ENCODE peak calls at places on chromosome 15, in five cellular contexts. One of them, this sample, is unnamed.

GRCh38 chr15:69979269-69979668 is 118.4 kb downstream of the TLE3 start:
- DNase-seq in GM12891: no peak
- DNase-seq in mesendoderm: peak
- DNase-seq in activated T-cell treated with anti-CD3 and anti-CD28 coated beads for 1 hour: no peak
- DNase-seq in stimulated activated CD8-positive, alpha-beta memory T cell treated with anti-CD3 and anti-CD28 coated beads, Interleukin-12 subunit alpha, Interleukin-12 subunit beta, amount 100 ng/mL, for 4 hours: no peak
- DNase-seq in this sample: no peak

GRCh38 chr15:64013179-64014043 is 32.9 kb downstream of the DAPK2 start:
- DNase-seq in GM12891: no peak
- DNase-seq in mesendoderm: no peak
- DNase-seq in activated T-cell treated with anti-CD3 and anti-CD28 coated beads for 1 hour: no peak
- DNase-seq in stimulated activated CD8-positive, alpha-beta memory T cell treated with anti-CD3 and anti-CD28 coated beads, Interleukin-12 subunit alpha, Interleukin-12 subunit beta, amount 100 ng/mL, for 4 hours: no peak
- DNase-seq in this sample: peak

GRCh38 chr15:96354731-96355560 is 24.4 kb downstream of the NR2F2 start:
- DNase-seq in GM12891: no peak
- DNase-seq in mesendoderm: peak
- DNase-seq in activated T-cell treated with anti-CD3 and anti-CD28 coated beads for 1 hour: no peak
- DNase-seq in stimulated activated CD8-positive, alpha-beta memory T cell treated with anti-CD3 and anti-CD28 coated beads, Interleukin-12 subunit alpha, Interleukin-12 subunit beta, amount 100 ng/mL, for 4 hours: no peak
- DNase-seq in this sample: peak

GRCh38 chr15:60379466-60380274 is 18.1 kb downstream of the ANXA2 start:
- DNase-seq in GM12891: no peak
- DNase-seq in mesendoderm: peak
- DNase-seq in activated T-cell treated with anti-CD3 and anti-CD28 coated beads for 1 hour: no peak
- DNase-seq in stimulated activated CD8-positive, alpha-beta memory T cell treated with anti-CD3 and anti-CD28 coated beads, Interleukin-12 subunit alpha, Interleukin-12 subunit beta, amount 100 ng/mL, for 4 hours: no peak
- DNase-seq in this sample: peak

GRCh38 chr15:91891101-91891500 is 37.6 kb downstream of the SLCO3A1 start:
- DNase-seq in GM12891: no peak
- DNase-seq in mesendoderm: no peak
- DNase-seq in activated T-cell treated with anti-CD3 and anti-CD28 coated beads for 1 hour: no peak
- DNase-seq in stimulated activated CD8-positive, alpha-beta memory T cell treated with anti-CD3 and anti-CD28 coated beads, Interleukin-12 subunit alpha, Interleukin-12 subunit beta, amount 100 ng/mL, for 4 hours: no peak
- DNase-seq in this sample: no peak

GRCh38 chr15:65766422-65767263 is 25.4 kb downstream of the DENND4A start:
- DNase-seq in GM12891: no peak
- DNase-seq in mesendoderm: no peak
- DNase-seq in activated T-cell treated with anti-CD3 and anti-CD28 coated beads for 1 hour: no peak
- DNase-seq in stimulated activated CD8-positive, alpha-beta memory T cell treated with anti-CD3 and anti-CD28 coated beads, Interleukin-12 subunit alpha, Interleukin-12 subunit beta, amount 100 ng/mL, for 4 hours: no peak
- DNase-seq in this sample: no peak

GRCh38 chr15:83248151-83248851 is 36.2 kb downstream of the BNC1 start:
- DNase-seq in GM12891: no peak
- DNase-seq in mesendoderm: peak
- DNase-seq in activated T-cell treated with anti-CD3 and anti-CD28 coated beads for 1 hour: no peak
- DNase-seq in stimulated activated CD8-positive, alpha-beta memory T cell treated with anti-CD3 and anti-CD28 coated beads, Interleukin-12 subunit alpha, Interleukin-12 subunit beta, amount 100 ng/mL, for 4 hours: no peak
- DNase-seq in this sample: peak

GRCh38 chr15:80536231-80536630 is 132.0 kb downstream of the ARNT2 start:
- DNase-seq in GM12891: no peak
- DNase-seq in mesendoderm: peak
- DNase-seq in activated T-cell treated with anti-CD3 and anti-CD28 coated beads for 1 hour: no peak
- DNase-seq in stimulated activated CD8-positive, alpha-beta memory T cell treated with anti-CD3 and anti-CD28 coated beads, Interleukin-12 subunit alpha, Interleukin-12 subunit beta, amount 100 ng/mL, for 4 hours: no peak
- DNase-seq in this sample: no peak

GRCh38 chr15:33083232-33084006 is 111.1 kb downstream of the FMN1 start:
- DNase-seq in GM12891: no peak
- DNase-seq in mesendoderm: peak
- DNase-seq in activated T-cell treated with anti-CD3 and anti-CD28 coated beads for 1 hour: no peak
- DNase-seq in stimulated activated CD8-positive, alpha-beta memory T cell treated with anti-CD3 and anti-CD28 coated beads, Interleukin-12 subunit alpha, Interleukin-12 subunit beta, amount 100 ng/mL, for 4 hours: no peak
- DNase-seq in this sample: peak

GRCh38 chr15:75229191-75230015 is 27.7 kb downstream of the C15orf39 start:
- DNase-seq in GM12891: peak
- DNase-seq in mesendoderm: no peak
- DNase-seq in activated T-cell treated with anti-CD3 and anti-CD28 coated beads for 1 hour: no peak
- DNase-seq in stimulated activated CD8-positive, alpha-beta memory T cell treated with anti-CD3 and anti-CD28 coated beads, Interleukin-12 subunit alpha, Interleukin-12 subunit beta, amount 100 ng/mL, for 4 hours: no peak
- DNase-seq in this sample: peak

GRCh38 chr15:90650117-90650955 is 66.8 kb upstream of the BLM start:
- DNase-seq in GM12891: no peak
- DNase-seq in mesendoderm: peak
- DNase-seq in activated T-cell treated with anti-CD3 and anti-CD28 coated beads for 1 hour: no peak
- DNase-seq in stimulated activated CD8-positive, alpha-beta memory T cell treated with anti-CD3 and anti-CD28 coated beads, Interleukin-12 subunit alpha, Interleukin-12 subunit beta, amount 100 ng/mL, for 4 hours: no peak
- DNase-seq in this sample: peak

GRCh38 chr15:85897818-85898717 is 103.3 kb upstream of the KLHL25 start:
- DNase-seq in GM12891: no peak
- DNase-seq in mesendoderm: peak
- DNase-seq in activated T-cell treated with anti-CD3 and anti-CD28 coated beads for 1 hour: no peak
- DNase-seq in stimulated activated CD8-positive, alpha-beta memory T cell treated with anti-CD3 and anti-CD28 coated beads, Interleukin-12 subunit alpha, Interleukin-12 subunit beta, amount 100 ng/mL, for 4 hours: no peak
- DNase-seq in this sample: no peak

GRCh38 chr15:48928877-48929538 is 34.7 kb downstream of the SHC4 start:
- DNase-seq in GM12891: no peak
- DNase-seq in mesendoderm: no peak
- DNase-seq in activated T-cell treated with anti-CD3 and anti-CD28 coated beads for 1 hour: no peak
- DNase-seq in stimulated activated CD8-positive, alpha-beta memory T cell treated with anti-CD3 and anti-CD28 coated beads, Interleukin-12 subunit alpha, Interleukin-12 subunit beta, amount 100 ng/mL, for 4 hours: no peak
- DNase-seq in this sample: peak

GRCh38 chr15:70121656-70122297 is 24.1 kb upstream of the TLE3 start:
- DNase-seq in GM12891: no peak
- DNase-seq in mesendoderm: no peak
- DNase-seq in activated T-cell treated with anti-CD3 and anti-CD28 coated beads for 1 hour: no peak
- DNase-seq in stimulated activated CD8-positive, alpha-beta memory T cell treated with anti-CD3 and anti-CD28 coated beads, Interleukin-12 subunit alpha, Interleukin-12 subunit beta, amount 100 ng/mL, for 4 hours: no peak
- DNase-seq in this sample: peak

GRCh38 chr15:82570721-82571519 is 30.7 kb upstream of the RPS17 start:
- DNase-seq in GM12891: no peak
- DNase-seq in mesendoderm: peak
- DNase-seq in activated T-cell treated with anti-CD3 and anti-CD28 coated beads for 1 hour: no peak
- DNase-seq in stimulated activated CD8-positive, alpha-beta memory T cell treated with anti-CD3 and anti-CD28 coated beads, Interleukin-12 subunit alpha, Interleukin-12 subunit beta, amount 100 ng/mL, for 4 hours: no peak
- DNase-seq in this sample: peak

GRCh38 chr15:43118276-43118675 is 12.4 kb upstream of the UBR1 start:
- DNase-seq in GM12891: no peak
- DNase-seq in mesendoderm: no peak
- DNase-seq in activated T-cell treated with anti-CD3 and anti-CD28 coated beads for 1 hour: no peak
- DNase-seq in stimulated activated CD8-positive, alpha-beta memory T cell treated with anti-CD3 and anti-CD28 coated beads, Interleukin-12 subunit alpha, Interleukin-12 subunit beta, amount 100 ng/mL, for 4 hours: no peak
- DNase-seq in this sample: no peak

GRCh38 chr15:73378089-73378488 is 9.3 kb upstream of the HCN4 start:
- DNase-seq in GM12891: no peak
- DNase-seq in mesendoderm: no peak
- DNase-seq in activated T-cell treated with anti-CD3 and anti-CD28 coated beads for 1 hour: no peak
- DNase-seq in stimulated activated CD8-positive, alpha-beta memory T cell treated with anti-CD3 and anti-CD28 coated beads, Interleukin-12 subunit alpha, Interleukin-12 subunit beta, amount 100 ng/mL, for 4 hours: no peak
- DNase-seq in this sample: no peak

GRCh38 chr15:25624504-25625172 is 185.8 kb upstream of the UBE3A start:
- DNase-seq in GM12891: no peak
- DNase-seq in mesendoderm: no peak
- DNase-seq in activated T-cell treated with anti-CD3 and anti-CD28 coated beads for 1 hour: no peak
- DNase-seq in stimulated activated CD8-positive, alpha-beta memory T cell treated with anti-CD3 and anti-CD28 coated beads, Interleukin-12 subunit alpha, Interleukin-12 subunit beta, amount 100 ng/mL, for 4 hours: no peak
- DNase-seq in this sample: no peak

GRCh38 chr15:70853855-70854668 is at the start of gene LARP6:
- DNase-seq in GM12891: peak
- DNase-seq in mesendoderm: peak
- DNase-seq in activated T-cell treated with anti-CD3 and anti-CD28 coated beads for 1 hour: no peak
- DNase-seq in stimulated activated CD8-positive, alpha-beta memory T cell treated with anti-CD3 and anti-CD28 coated beads, Interleukin-12 subunit alpha, Interleukin-12 subunit beta, amount 100 ng/mL, for 4 hours: peak
- DNase-seq in this sample: no peak

GRCh38 chr15:41286665-41287333 is 45.6 kb downstream of the OIP5 start:
- DNase-seq in GM12891: no peak
- DNase-seq in mesendoderm: no peak
- DNase-seq in activated T-cell treated with anti-CD3 and anti-CD28 coated beads for 1 hour: no peak
- DNase-seq in stimulated activated CD8-positive, alpha-beta memory T cell treated with anti-CD3 and anti-CD28 coated beads, Interleukin-12 subunit alpha, Interleukin-12 subunit beta, amount 100 ng/mL, for 4 hours: no peak
- DNase-seq in this sample: no peak

GRCh38 chr15:93485922-93486327 is 396.9 kb upstream of the RGMA start:
- DNase-seq in GM12891: no peak
- DNase-seq in mesendoderm: no peak
- DNase-seq in activated T-cell treated with anti-CD3 and anti-CD28 coated beads for 1 hour: no peak
- DNase-seq in stimulated activated CD8-positive, alpha-beta memory T cell treated with anti-CD3 and anti-CD28 coated beads, Interleukin-12 subunit alpha, Interleukin-12 subunit beta, amount 100 ng/mL, for 4 hours: no peak
- DNase-seq in this sample: peak

GRCh38 chr15:80694624-80695098 is 449 bp upstream of the ABHD17C start:
- DNase-seq in GM12891: peak
- DNase-seq in mesendoderm: peak
- DNase-seq in activated T-cell treated with anti-CD3 and anti-CD28 coated beads for 1 hour: no peak
- DNase-seq in stimulated activated CD8-positive, alpha-beta memory T cell treated with anti-CD3 and anti-CD28 coated beads, Interleukin-12 subunit alpha, Interleukin-12 subunit beta, amount 100 ng/mL, for 4 hours: peak
- DNase-seq in this sample: peak

GRCh38 chr15:34647569-34648334 is 64.3 kb upstream of the GOLGA8B start:
- DNase-seq in GM12891: no peak
- DNase-seq in mesendoderm: no peak
- DNase-seq in activated T-cell treated with anti-CD3 and anti-CD28 coated beads for 1 hour: no peak
- DNase-seq in stimulated activated CD8-positive, alpha-beta memory T cell treated with anti-CD3 and anti-CD28 coated beads, Interleukin-12 subunit alpha, Interleukin-12 subunit beta, amount 100 ng/mL, for 4 hours: no peak
- DNase-seq in this sample: no peak

GRCh38 chr15:25545017-25545416 is 106.2 kb upstream of the UBE3A start:
- DNase-seq in GM12891: no peak
- DNase-seq in mesendoderm: no peak
- DNase-seq in activated T-cell treated with anti-CD3 and anti-CD28 coated beads for 1 hour: no peak
- DNase-seq in stimulated activated CD8-positive, alpha-beta memory T cell treated with anti-CD3 and anti-CD28 coated beads, Interleukin-12 subunit alpha, Interleukin-12 subunit beta, amount 100 ng/mL, for 4 hours: no peak
- DNase-seq in this sample: peak

GRCh38 chr15:39230205-39230916 is 350.5 kb upstream of the THBS1 start:
- DNase-seq in GM12891: no peak
- DNase-seq in mesendoderm: no peak
- DNase-seq in activated T-cell treated with anti-CD3 and anti-CD28 coated beads for 1 hour: no peak
- DNase-seq in stimulated activated CD8-positive, alpha-beta memory T cell treated with anti-CD3 and anti-CD28 coated beads, Interleukin-12 subunit alpha, Interleukin-12 subunit beta, amount 100 ng/mL, for 4 hours: no peak
- DNase-seq in this sample: no peak

GRCh38 chr15:44729394-44729913 is 6.9 kb upstream of the TRIM69 start:
- DNase-seq in GM12891: no peak
- DNase-seq in mesendoderm: no peak
- DNase-seq in activated T-cell treated with anti-CD3 and anti-CD28 coated beads for 1 hour: no peak
- DNase-seq in stimulated activated CD8-positive, alpha-beta memory T cell treated with anti-CD3 and anti-CD28 coated beads, Interleukin-12 subunit alpha, Interleukin-12 subunit beta, amount 100 ng/mL, for 4 hours: no peak
- DNase-seq in this sample: peak

GRCh38 chr15:28123408-28124023 is 24.4 kb upstream of the OCA2 start:
- DNase-seq in GM12891: peak
- DNase-seq in mesendoderm: peak
- DNase-seq in activated T-cell treated with anti-CD3 and anti-CD28 coated beads for 1 hour: peak
- DNase-seq in stimulated activated CD8-positive, alpha-beta memory T cell treated with anti-CD3 and anti-CD28 coated beads, Interleukin-12 subunit alpha, Interleukin-12 subunit beta, amount 100 ng/mL, for 4 hours: no peak
- DNase-seq in this sample: peak

GRCh38 chr15:40097968-40098476 is 10.7 kb downstream of the BMF start:
- DNase-seq in GM12891: no peak
- DNase-seq in mesendoderm: no peak
- DNase-seq in activated T-cell treated with anti-CD3 and anti-CD28 coated beads for 1 hour: no peak
- DNase-seq in stimulated activated CD8-positive, alpha-beta memory T cell treated with anti-CD3 and anti-CD28 coated beads, Interleukin-12 subunit alpha, Interleukin-12 subunit beta, amount 100 ng/mL, for 4 hours: no peak
- DNase-seq in this sample: no peak

GRCh38 chr15:42128476-42128875 is 28.0 kb downstream of the PLA2G4F start:
- DNase-seq in GM12891: no peak
- DNase-seq in mesendoderm: no peak
- DNase-seq in activated T-cell treated with anti-CD3 and anti-CD28 coated beads for 1 hour: no peak
- DNase-seq in stimulated activated CD8-positive, alpha-beta memory T cell treated with anti-CD3 and anti-CD28 coated beads, Interleukin-12 subunit alpha, Interleukin-12 subunit beta, amount 100 ng/mL, for 4 hours: no peak
- DNase-seq in this sample: no peak

This sample was measured in astrocyte.